ENCODE peak calls at places on chromosome 17, in six cellular contexts. F is BJ; S is activated CD8-positive, alpha-beta memory T cell treated with anti-CD3 and anti-CD28 coated beads for 4 hours; P is PC-9; K is stimulated activated CD4-positive, alpha-beta T cell treated with anti-CD3 and anti-CD28 coated beads, Interleukin-2, amount 100 ng/mL, for 48 hours; M is Right ventricle myocardium superior. J is an unnamed sample.

GRCh38 chr17:78671607-78672404 is 94.6 kb upstream of the DNAH17 start:
- DNase-seq in F (no peak), S (no peak), P (no peak), K (no peak), M (no peak), J (no peak)

GRCh38 chr17:41065829-41066624 is at the start of gene KRTAP2-4:
- DNase-seq in F (peak; percentile 83), S (no peak), P (no peak), K (no peak), M (no peak), J (no peak)

GRCh38 chr17:3875317-3875716 is 17.5 kb downstream of the CAMKK1 start:
- DNase-seq in F (no peak), S (no peak), P (no peak), K (no peak), M (no peak), J (no peak)

GRCh38 chr17:74417178-74418045 is 14.5 kb upstream of the GPRC5C start:
- DNase-seq in F (no peak), S (no peak), P (peak; percentile 37), K (no peak), M (peak; percentile 25), J (peak; percentile 56)

GRCh38 chr17:29331330-29331729 is 37.4 kb upstream of the NUFIP2 start:
- DNase-seq in F (no peak), S (no peak), P (no peak), K (no peak), M (no peak), J (no peak)

GRCh38 chr17:52923658-52924057 is 765.1 kb upstream of the CA10 start:
- DNase-seq in F (no peak), S (no peak), P (no peak), K (no peak), M (no peak), J (no peak)

GRCh38 chr17:28916302-28916934 is 13.5 kb upstream of the DHRS13 start:
- DNase-seq in F (no peak), S (no peak), P (peak; percentile 16), K (no peak), M (peak; percentile 63), J (no peak)

GRCh38 chr17:19248923-19249574 is 11.9 kb downstream of the EPN2 start:
- DNase-seq in F (peak; percentile 58), S (no peak), P (peak; percentile 82), K (no peak), M (peak; percentile 67), J (no peak)

GRCh38 chr17:43950554-43950953 is 3.2 kb downstream of the PYY start:
- DNase-seq in F (no peak), S (no peak), P (no peak), K (no peak), M (no peak), J (no peak)

GRCh38 chr17:14268264-14268663 is 31.6 kb upstream of the CDRT15 start:
- DNase-seq in F (no peak), S (no peak), P (no peak), K (no peak), M (no peak), J (no peak)

GRCh38 chr17:68351395-68351794 is 60.1 kb downstream of the ARSG start:
- DNase-seq in F (no peak), S (no peak), P (no peak), K (no peak), M (peak; percentile 56), J (no peak)

GRCh38 chr17:30554839-30555751 is 77.9 kb downstream of the GOSR1 start:
- DNase-seq in F (no peak), S (no peak), P (peak; percentile 38), K (no peak), M (no peak), J (no peak)

GRCh38 chr17:27522028-27522639 is 65.9 kb downstream of the KSR1 start:
- DNase-seq in F (no peak), S (no peak), P (no peak), K (no peak), M (no peak), J (no peak)

GRCh38 chr17:13230350-13230900 is 212.6 kb upstream of the ELAC2 start:
- DNase-seq in F (no peak), S (no peak), P (no peak), K (no peak), M (no peak), J (no peak)